ENCODE peak calls at places on chromosomes 12 and 14, in seven cellular contexts. X, I, Z, F, V, S and N are unnamed samples.

GRCh38 chr14:93103392-93104080 is 12.2 kb downstream of the ITPK1 start:
- DNase-seq in F (no peak), S (no peak), I (no peak), X (peak; percentile 30), V (peak; percentile 71), Z (no peak), N (peak; percentile 9)

GRCh38 chr12:67241482-67241881 is 27.7 kb upstream of the CAND1 start:
- DNase-seq in X (peak; percentile 47), S (no peak), Z (no peak), I (no peak), F (no peak), V (no peak), N (no peak)

GRCh38 chr14:69049675-69050074 is 70.6 kb upstream of the ACTN1 start:
- DNase-seq in X (peak; percentile 80), Z (no peak), I (no peak), V (no peak), S (no peak), F (peak; percentile 57), N (no peak)

GRCh38 chr14:42159138-42159537 is 552.5 kb downstream of the LRFN5 start:
- DNase-seq in V (no peak), X (no peak), I (no peak), Z (no peak), S (no peak), F (no peak), N (no peak)

GRCh38 chr14:92294506-92294905 is 28.5 kb upstream of the SLC24A4 start:
- DNase-seq in S (no peak), I (no peak), V (no peak), X (peak; percentile 22), F (no peak), Z (no peak), N (no peak)

GRCh38 chr14:76067536-76067935 is 82.0 kb downstream of the IFT43 start:
- DNase-seq in Z (no peak), F (no peak), S (no peak), X (no peak), V (no peak), I (no peak), N (no peak)

GRCh38 chr12:79023261-79023660 is 158.7 kb downstream of the SYT1 start:
- DNase-seq in I (no peak), Z (no peak), V (no peak), F (no peak), S (no peak), X (no peak), N (peak; percentile 1)

GRCh38 chr12:12562016-12562483 is 613 bp downstream of the DUSP16 start:
- DNase-seq in X (peak; percentile 69), S (no peak), F (peak; percentile 69), V (peak; percentile 46), I (peak; percentile 78), Z (peak; percentile 62), N (no peak)

GRCh38 chr12:112988224-112988623 is 9.9 kb downstream of the OAS2 start:
- DNase-seq in X (no peak), F (no peak), S (no peak), V (peak; percentile 45), Z (no peak), I (no peak), N (no peak)

GRCh38 chr12:120314220-120314619 is 12.1 kb downstream of the SIRT4 start:
- DNase-seq in F (no peak), Z (peak; percentile 90), V (peak; percentile 38), S (no peak), X (peak; percentile 25), I (peak; percentile 36), N (no peak)

GRCh38 chr12:25997401-25997973 is 39.0 kb downstream of the RASSF8 start:
- DNase-seq in I (peak; percentile 41), Z (peak; percentile 91), F (no peak), X (peak; percentile 93), V (no peak), S (peak; percentile 23), N (no peak)

GRCh38 chr14:101444116-101444515 is 117.2 kb upstream of the DIO3 start:
- DNase-seq in F (no peak), I (no peak), V (no peak), X (peak; percentile 72), S (no peak), Z (no peak), N (no peak)

GRCh38 chr12:753401-754237 is 1.2 kb downstream of the WNK1 start:
- DNase-seq in V (peak; percentile 57), F (peak; percentile 60), X (peak; percentile 67), S (no peak), Z (peak; percentile 70), I (peak; percentile 57), N (peak; percentile 65)
- TF ChIP-seq EZH2phosphoT487 in V (no peak), F (no peak), X (no peak), S (no peak), Z (no peak), I (no peak), N (no peak)

GRCh38 chr12:39442895-39443703 is at the start of gene KIF21A:
- DNase-seq in X (peak; percentile 97), F (peak; percentile 96), S (peak; percentile 88), I (peak; percentile 94), Z (peak; percentile 90), V (peak; percentile 1), N (peak; percentile 93)

GRCh38 chr12:39443704-39444234 is 849 bp upstream of the KIF21A start:
- DNase-seq in I (peak; percentile 16), S (no peak), V (no peak), F (peak; percentile 6), X (peak; percentile 42), Z (no peak), N (no peak)

GRCh38 chr12:39440781-39441180 is 2.1 kb downstream of the KIF21A start:
- DNase-seq in I (peak; percentile 21), V (no peak), X (no peak), F (peak; percentile 8), S (no peak), Z (no peak), N (no peak)

GRCh38 chr12:39441189-39441962 is 1.5 kb downstream of the KIF21A start:
- DNase-seq in F (no peak), X (no peak), S (no peak), I (no peak), V (no peak), Z (no peak), N (no peak)

GRCh38 chr12:39441963-39442894 is 691 bp downstream of the KIF21A start:
- DNase-seq in V (no peak), Z (peak; percentile 37), F (peak; percentile 59), S (no peak), X (peak; percentile 70), I (peak; percentile 63), N (peak; percentile 57)
- TF ChIP-seq EZH2phosphoT487 in V (no peak), Z (no peak), F (no peak), S (no peak), X (no peak), I (no peak), N (no peak)

DNA sequence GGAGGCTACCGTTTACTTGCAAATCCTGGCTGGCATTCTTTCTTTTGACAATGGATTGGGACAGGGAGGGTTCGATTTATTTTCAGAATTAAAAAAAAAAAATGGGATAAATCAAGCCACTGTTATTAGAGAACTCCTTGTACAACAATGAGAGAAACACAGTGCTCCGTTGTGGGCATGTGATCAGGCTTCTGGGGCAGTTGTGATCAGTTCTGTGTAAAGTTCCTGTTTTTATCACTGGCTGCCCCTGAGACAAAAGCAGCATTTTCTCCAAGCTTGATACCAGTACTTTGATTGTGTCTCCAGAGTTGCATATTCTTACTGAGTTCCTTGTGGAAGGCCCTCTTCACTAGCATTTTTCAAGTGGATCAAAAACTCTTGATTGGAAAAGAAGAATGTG is 1.2 kb downstream of the DIP2B start:
- DNase-seq in I (peak; percentile 16), S (no peak), X (peak; percentile 46), V (peak; percentile 60), Z (no peak), F (peak; percentile 17), N (no peak)
- TF ChIP-seq EZH2phosphoT487 in I (no peak), S (no peak), X (no peak), V (no peak), Z (no peak), F (no peak), N (no peak)

GRCh38 chr12:104632724-104633181 is 176.0 kb downstream of the CHST11 start:
- DNase-seq in I (no peak), S (no peak), V (no peak), Z (no peak), F (no peak), X (peak; percentile 75), N (no peak)
- TF ChIP-seq EZH2phosphoT487 in I (no peak), S (no peak), V (no peak), Z (no peak), F (no peak), X (no peak), N (no peak)